ENCODE peak calls at places on chromosome 22, in five cellular contexts. Q is osteocyte, E is HL-60, A is GM10248, O is thyroid gland. H is an unnamed sample.

GRCh38 chr22:27809226-27809625 is 7.7 kb upstream of the MN1 start:
- DNase-seq in Q (no peak), O (no peak), E (no peak), A (no peak), H (no peak)

GRCh38 chr22:41949297-41949965 is 2.5 kb upstream of the CENPM start:
- DNase-seq in O (no peak), Q (no peak), E (no peak), A (no peak), H (no peak)

GRCh38 chr22:43544282-43544673 is 132.5 kb downstream of the MPPED1 start:
- DNase-seq in Q (peak), E (no peak), A (no peak), O (no peak), H (no peak)

GRCh38 chr22:32528984-32529982 is 54.7 kb downstream of the FBXO7 start:
- DNase-seq in O (peak), Q (peak), A (peak), E (peak), H (peak)

GRCh38 chr22:26339755-26340154 is 89.3 kb upstream of the ASPHD2 start:
- DNase-seq in O (no peak), A (no peak), Q (no peak), E (no peak), H (no peak)

GRCh38 chr22:17397756-17398155 is 28.5 kb downstream of the CECR2 start:
- DNase-seq in O (no peak), Q (no peak), E (no peak), A (no peak), H (no peak)

GRCh38 chr22:44187652-44188230 is 7.0 kb downstream of the PARVG start:
- DNase-seq in E (no peak), O (no peak), A (no peak), Q (no peak), H (no peak)

GRCh38 chr22:20178075-20178921 is 27.4 kb upstream of the CCDC188 start:
- DNase-seq in Q (no peak), A (no peak), O (no peak), E (no peak), H (no peak)

GRCh38 chr22:31752096-31752847 is 1.5 kb upstream of the DEPDC5 start:
- DNase-seq in O (no peak), Q (no peak), E (no peak), A (no peak), H (no peak)

GRCh38 chr22:31742682-31743081 is 7.2 kb downstream of the PRR14L start:
- DNase-seq in E (no peak), O (no peak), Q (no peak), A (no peak), H (no peak)

GRCh38 chr22:45413013-45413367 is 409 bp downstream of the SMC1B start:
- DNase-seq in Q (no peak), E (no peak), O (no peak), A (no peak), H (no peak)

GRCh38 chr22:45418770-45419138 is 5.3 kb downstream of the RIBC2 start:
- DNase-seq in Q (peak), E (no peak), A (no peak), O (no peak), H (no peak)

GRCh38 chr22:45407793-45408192 is 5.6 kb downstream of the SMC1B start:
- DNase-seq in O (no peak), E (no peak), Q (no peak), A (no peak), H (no peak)

GRCh38 chr22:45418056-45418769 is 4.7 kb downstream of the RIBC2 start:
- DNase-seq in E (no peak), A (no peak), Q (peak), O (no peak), H (peak)

GRCh38 chr22:45413368-45414211 is at the start of the genes RIBC2 and SMC1B:
- DNase-seq in Q (peak), O (peak), E (peak), A (peak), H (peak)
- TF ChIP-seq CTCF in Q (peak), O (no peak), E (no peak), A (no peak), H (peak)

GRCh38 chr22:50576070-50576469 is 2.2 kb downstream of the CPT1B start:
- DNase-seq in A (no peak), O (no peak), Q (no peak), E (peak), H (no peak)
- TF ChIP-seq CTCF in A (no peak), O (no peak), Q (peak), E (no peak), H (peak)

DNA sequence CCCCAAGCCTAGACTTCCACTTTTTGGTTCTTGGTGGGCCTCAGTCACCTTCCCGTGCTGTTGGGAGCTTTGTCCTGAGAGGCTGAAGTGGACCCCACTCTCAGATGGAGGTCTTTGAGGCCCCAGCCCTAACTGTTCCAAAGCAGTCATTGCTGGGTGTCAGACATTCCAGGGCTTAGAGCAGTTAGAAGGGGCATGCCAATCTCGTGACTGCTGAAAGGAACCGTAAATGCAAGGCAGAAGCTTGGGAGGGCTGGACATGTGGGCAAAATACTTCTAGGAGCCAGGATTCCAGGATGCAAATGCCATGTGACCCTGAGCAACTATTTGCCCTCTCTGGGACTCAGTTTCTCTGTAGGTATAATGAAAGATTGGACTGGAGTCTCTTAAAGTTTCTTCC is 118.8 kb upstream of the CRYBB3 start:
- DNase-seq in Q (no peak), E (no peak), A (no peak), O (no peak), H (no peak)
- TF ChIP-seq CTCF in Q (no peak), E (no peak), A (no peak), O (no peak), H (no peak)

GRCh38 chr22:39313258-39314001 is 6.0 kb downstream of the RPL3 start:
- DNase-seq in O (no peak), E (no peak), Q (no peak), A (no peak), H (no peak)

GRCh38 chr22:39312410-39312809 is 7.0 kb downstream of the RPL3 start:
- DNase-seq in O (no peak), A (no peak), E (no peak), Q (no peak), H (no peak)

GRCh38 chr22:39315389-39315788 is 4.0 kb downstream of the RPL3 start:
- DNase-seq in E (no peak), Q (no peak), A (no peak), O (no peak), H (no peak)

GRCh38 chr22:39316440-39317083 is 2.9 kb downstream of the RPL3 start:
- DNase-seq in E (peak), A (peak), Q (peak), O (peak), H (no peak)

DNA sequence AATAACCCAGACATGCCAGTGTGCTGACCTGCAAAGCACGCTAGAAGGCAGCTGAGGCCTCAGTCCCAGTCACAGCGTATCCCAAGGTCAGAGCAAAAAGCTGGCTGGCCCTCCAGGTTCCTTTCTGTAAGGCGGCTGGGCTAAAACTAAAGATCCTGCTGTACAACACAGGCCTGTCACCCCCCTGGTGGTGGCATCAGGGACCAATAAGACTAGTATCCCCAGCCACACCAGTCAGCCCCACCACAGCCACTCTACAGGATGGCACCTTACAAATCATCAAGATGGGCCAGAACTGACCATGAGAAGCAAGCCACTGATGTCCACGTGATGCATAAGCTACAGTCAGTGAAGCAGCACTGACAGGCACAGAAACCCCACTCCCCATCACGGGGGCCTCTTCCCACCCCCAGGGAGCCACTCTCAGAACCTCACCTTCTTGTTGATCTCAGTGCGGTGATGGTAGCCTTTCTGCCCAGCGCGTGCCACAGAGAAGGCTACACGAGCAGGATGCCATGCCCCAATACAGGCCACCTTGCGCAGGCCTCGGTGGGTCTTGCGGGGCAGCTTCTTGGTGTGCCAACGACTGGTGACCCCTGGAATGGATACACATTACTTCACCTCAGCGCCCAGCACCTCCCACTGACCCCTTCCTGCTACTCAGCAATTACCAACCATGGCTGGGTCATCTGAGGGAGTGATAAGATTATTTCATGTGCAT is 5.0 kb downstream of the RPL3 start:
- DNase-seq in E (no peak), Q (no peak), A (no peak), O (no peak), H (no peak)
- TF ChIP-seq CTCF in E (no peak), Q (peak), A (no peak), O (no peak), H (peak)

GRCh38 chr22:36493690-36494110 is 12.3 kb upstream of the TXN2 start:
- DNase-seq in E (peak), A (peak), Q (no peak), O (no peak), H (no peak)

DNA sequence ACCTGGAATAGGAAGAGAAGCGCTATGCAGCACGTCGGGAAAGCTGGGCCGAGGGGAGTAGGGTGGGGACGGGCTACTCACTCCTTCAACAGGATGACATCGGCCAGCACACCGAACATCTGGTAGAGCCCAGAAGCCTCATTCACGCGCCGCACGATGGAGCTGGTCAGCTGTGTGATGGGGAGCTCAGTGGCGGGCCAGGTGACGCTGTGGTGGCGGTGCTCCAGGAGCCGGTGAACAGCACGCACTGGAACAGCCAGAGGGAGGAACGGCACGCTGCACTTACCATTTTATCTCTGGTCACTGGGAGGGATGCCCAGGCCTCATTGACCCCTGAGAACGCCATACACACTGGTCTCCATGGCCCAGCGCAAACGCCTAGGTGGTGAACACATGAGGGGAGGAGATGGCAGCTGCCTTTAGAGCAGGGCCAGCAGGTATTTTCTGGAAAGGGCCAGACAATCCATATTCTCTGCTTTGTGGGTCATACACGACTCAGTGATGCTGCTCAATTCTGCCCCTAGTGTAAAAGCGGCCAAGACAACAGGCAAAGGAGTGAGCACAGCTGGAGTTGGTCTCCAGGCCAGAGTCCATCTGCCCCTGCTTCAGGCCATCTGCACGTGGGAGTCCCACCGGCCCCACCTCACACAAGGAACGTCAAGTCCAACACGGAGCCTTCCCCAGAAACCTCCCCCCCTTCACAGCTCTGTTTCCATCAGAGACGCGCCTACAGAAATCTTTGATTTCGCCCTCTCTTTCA is 8.8 kb downstream of the FOXRED2 start:
- DNase-seq in Q (no peak), A (no peak), O (no peak), E (no peak), H (no peak)
- TF ChIP-seq CTCF in Q (no peak), A (no peak), O (no peak), E (no peak), H (no peak)

GRCh38 chr22:29702025-29702930 is 17.5 kb upstream of the CABP7 start:
- DNase-seq in E (no peak), Q (no peak), A (no peak), O (no peak), H (no peak)
- TF ChIP-seq CTCF in E (no peak), Q (no peak), A (no peak), O (no peak), H (no peak)

DNA sequence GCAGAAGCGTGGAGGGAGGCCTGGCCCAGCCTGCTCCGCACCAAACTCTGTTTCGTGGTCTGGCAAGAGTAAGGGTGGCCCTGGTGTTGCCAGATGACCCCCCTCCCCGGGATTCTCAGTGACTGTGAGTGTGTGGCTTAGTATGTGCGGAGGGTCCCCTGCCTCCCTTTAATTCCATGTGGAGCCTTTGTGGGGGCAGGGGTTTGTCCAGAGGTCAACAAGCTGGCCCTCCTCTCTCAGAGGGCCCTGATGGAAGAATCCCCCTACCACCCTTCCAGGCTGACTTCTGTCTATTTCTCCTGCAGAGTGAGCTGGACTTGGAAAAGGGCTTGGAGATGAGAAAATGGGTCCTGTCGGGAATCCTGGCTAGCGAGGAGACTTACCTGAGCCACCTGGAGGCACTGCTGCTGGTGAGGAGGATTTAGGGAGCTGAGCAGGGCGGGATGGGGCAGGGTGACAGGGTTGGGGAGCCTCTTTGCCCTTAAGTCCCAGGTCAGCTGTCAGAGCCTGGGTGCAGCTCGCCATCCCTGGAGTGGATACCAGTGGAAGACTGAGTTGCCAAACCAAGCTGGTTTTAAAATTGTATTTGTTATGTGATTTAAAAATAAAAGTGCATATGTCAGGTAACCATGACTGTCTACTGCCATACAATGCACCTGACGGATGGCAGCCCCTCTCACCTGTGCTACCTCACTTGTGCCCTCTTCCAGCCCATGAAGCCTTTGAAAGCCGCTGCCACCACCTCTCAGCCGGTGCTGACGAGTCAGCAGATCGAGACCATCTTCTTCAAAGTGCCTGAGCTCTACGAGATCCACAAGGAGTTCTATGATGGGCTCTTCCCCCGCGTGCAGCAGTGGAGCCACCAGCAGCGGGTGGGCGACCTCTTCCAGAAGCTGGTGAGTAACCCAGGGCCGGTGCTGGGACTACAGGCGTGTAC is 80.6 kb downstream of the BCR start:
- DNase-seq in O (no peak), E (no peak), Q (no peak), A (no peak), H (no peak)
- TF ChIP-seq CTCF in O (no peak), E (no peak), Q (no peak), A (no peak), H (no peak)

GRCh38 chr22:19105867-19106802 is 16.1 kb downstream of the DGCR2 start:
- DNase-seq in A (no peak), E (peak), O (no peak), Q (no peak), H (no peak)
- TF ChIP-seq CTCF in A (peak), E (peak), O (no peak), Q (no peak), H (peak)

GRCh38 chr22:23856721-23857605 is 712 bp upstream of the SLC2A11 start:
- DNase-seq in O (peak), E (no peak), A (peak), Q (no peak), H (peak)

GRCh38 chr22:23859201-23859600 is 1.5 kb downstream of the SLC2A11 start:
- DNase-seq in Q (no peak), E (no peak), O (no peak), A (no peak), H (no peak)

GRCh38 chr22:23857606-23858483 is at the start of gene SLC2A11:
- DNase-seq in O (peak), A (peak), Q (peak), E (peak), H (peak)

GRCh38 chr22:23858484-23858815 is 775 bp downstream of the SLC2A11 start:
- DNase-seq in Q (no peak), A (no peak), O (no peak), E (no peak), H (no peak)

DNA sequence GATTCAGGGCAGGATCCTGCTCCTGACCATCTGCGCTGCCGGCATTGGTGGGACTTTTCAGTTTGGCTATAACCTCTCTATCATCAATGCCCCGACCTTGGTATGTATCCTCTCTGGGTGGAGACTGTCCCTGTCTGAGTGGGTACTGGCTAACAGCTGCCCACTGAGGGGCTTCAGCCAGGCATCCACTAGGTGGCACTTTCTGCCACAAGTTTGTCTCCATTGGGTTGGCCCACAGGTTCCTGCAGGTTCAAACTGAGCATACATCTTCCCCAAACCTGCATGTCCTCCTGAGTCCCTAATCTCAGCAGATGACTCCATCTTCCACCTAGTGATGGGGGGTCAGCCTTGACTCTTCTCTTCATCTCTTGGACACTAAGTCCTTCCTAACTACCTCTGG is 4.4 kb downstream of the SLC2A11 start:
- DNase-seq in O (no peak), A (peak), E (peak), Q (no peak), H (no peak)
- TF ChIP-seq CTCF in O (peak), A (peak), E (peak), Q (peak), H (peak)

H was measured in type B pancreatic cell.